ENCODE peak calls at places on chromosomes 6 and 20, in seven cellular contexts. M is central memory CD4-positive, alpha-beta T cell; E is COR-L47; F is NCI-H226; I is activated T-cell treated with anti-CD3 and anti-CD28 coated beads, Interleukin-2, amount 50 U/mL, for 48 hours; C is activated naive CD8-positive, alpha-beta T cell treated with anti-CD3 and anti-CD28 coated beads for 36 hours; U is endothelial cell. S is an unnamed sample.

GRCh38 chr6:15879372-15880261 is 216.8 kb upstream of the DTNBP1 start:
- DNase-seq in C (peak), M (peak), U (no peak), I (peak), E (peak), F (no peak), S (no peak)

GRCh38 chr20:61765871-61766654 is 299.6 kb downstream of the TAF4 start:
- DNase-seq in I (no peak), U (no peak), E (no peak), F (no peak), M (no peak), C (no peak), S (no peak)

GRCh38 chr6:5416250-5416649 is 154.9 kb downstream of the FARS2 start:
- DNase-seq in I (no peak), U (no peak), F (no peak), C (no peak), M (no peak), E (no peak), S (no peak)

GRCh38 chr20:38825901-38826625 is 20.6 kb downstream of the PPP1R16B start:
- DNase-seq in I (peak), C (no peak), E (peak), U (no peak), F (peak), M (no peak), S (no peak)

GRCh38 chr6:15357832-15358231 is 112.0 kb downstream of the JARID2 start:
- DNase-seq in E (no peak), I (no peak), C (no peak), M (no peak), U (no peak), F (no peak), S (no peak)

GRCh38 chr6:20497200-20497820 is 36.9 kb upstream of the CDKAL1 start:
- DNase-seq in I (no peak), F (peak), C (no peak), U (no peak), M (no peak), E (no peak), S (no peak)

GRCh38 chr6:85703359-85703758 is 60.7 kb upstream of the SYNCRIP start:
- DNase-seq in C (no peak), F (peak), M (no peak), U (no peak), I (no peak), E (no peak), S (no peak)

GRCh38 chr20:3797592-3798404 is 1.7 kb downstream of the CDC25B start:
- DNase-seq in C (peak), E (no peak), I (peak), U (no peak), F (no peak), M (peak), S (no peak)

GRCh38 chr6:38269773-38270172 is 370.0 kb downstream of the BTBD9 start:
- DNase-seq in F (no peak), E (no peak), U (no peak), M (no peak), C (no peak), I (no peak), S (no peak)

GRCh38 chr6:129936329-129937165 is 75.4 kb upstream of the TMEM244 start:
- DNase-seq in F (peak), C (peak), U (peak), I (peak), E (peak), M (peak), S (peak)

GRCh38 chr6:3798211-3798909 is 46.8 kb upstream of the PXDC1 start:
- DNase-seq in C (no peak), U (no peak), I (no peak), E (no peak), M (no peak), F (no peak), S (no peak)

GRCh38 chr6:5997420-5998093 is 9.2 kb downstream of the NRN1 start:
- DNase-seq in M (no peak), C (no peak), E (no peak), U (peak), I (peak), F (no peak), S (no peak)

GRCh38 chr6:5537132-5537531 is 275.8 kb downstream of the FARS2 start:
- DNase-seq in M (no peak), U (no peak), E (no peak), C (no peak), F (no peak), I (no peak), S (no peak)

GRCh38 chr6:45586216-45587171 is 208.8 kb upstream of the SUPT3H start:
- DNase-seq in U (no peak), M (peak), F (no peak), I (peak), C (peak), E (no peak), S (no peak)

GRCh38 chr6:143745160-143746133 is 67.7 kb downstream of the PHACTR2 start:
- DNase-seq in F (no peak), C (no peak), I (no peak), M (no peak), E (peak), U (peak), S (no peak)

GRCh38 chr6:85632164-85632942 is 10.3 kb downstream of the SYNCRIP start:
- DNase-seq in M (no peak), F (no peak), U (no peak), I (no peak), E (no peak), C (no peak), S (no peak)

GRCh38 chr6:118892248-118893094 is 1.5 kb upstream of the ASF1A start:
- DNase-seq in E (no peak), M (peak), C (no peak), I (no peak), F (no peak), U (no peak), S (no peak)

GRCh38 chr6:36128793-36129192 is 1.5 kb upstream of the MAPK13 start:
- DNase-seq in F (no peak), I (no peak), C (no peak), U (no peak), E (no peak), M (no peak), S (no peak)

S was measured in posterior cingulate gyrus.